ENCODE peak calls at places on chromosomes 4 and X, in nine cellular contexts. G is anterior cingulate cortex, W is H7, N is neural crest cell, Y is NCI-H1436, X is suprapubic skin, L is AG08396, H is heart right ventricle, K is SW 1271. S is an unnamed sample.

GRCh38 chr4:924107-925096 is 7.7 kb downstream of the GAK start:
- DNase-seq in H (no peak), N (no peak), X (peak; percentile 67), G (no peak), Y (peak; percentile 97), L (peak; percentile 49), W (peak; percentile 59), K (no peak), S (no peak)

GRCh38 chr4:145709843-145710242 is 29.9 kb downstream of the C4orf51 start:
- DNase-seq in H (no peak), N (no peak), W (no peak), Y (no peak), L (peak; percentile 78), X (no peak), G (no peak), K (no peak), S (no peak)

GRCh38 chr4:40837094-40837870 is 87.5 kb downstream of the NSUN7 start:
- DNase-seq in X (no peak), L (no peak), Y (no peak), W (peak; percentile 30), K (no peak), G (no peak), N (no peak), H (peak; percentile 24), S (no peak)

GRCh38 chr4:178963646-178964045 is 1521.4 kb upstream of the AGA start:
- DNase-seq in G (no peak), K (no peak), H (no peak), Y (no peak), L (no peak), X (no peak), N (no peak), W (no peak), S (no peak)

GRCh38 chr4:117085185-117085701 is at the start of gene TRAM1L1:
- DNase-seq in Y (peak; percentile 27), X (peak; percentile 78), W (peak; percentile 76), H (peak; percentile 45), N (peak; percentile 78), L (peak; percentile 89), G (peak; percentile 50), K (peak; percentile 36), S (peak; percentile 75)

GRCh38 chrX:12370444-12371089 is 232.3 kb downstream of the FRMPD4 start:
- DNase-seq in K (no peak), N (no peak), H (peak; percentile 33), X (no peak), L (peak; percentile 34), G (no peak), Y (no peak), W (no peak), S (no peak)

GRCh38 chrX:85765651-85766050 is 281.7 kb downstream of the CHM start:
- DNase-seq in L (no peak), Y (no peak), W (no peak), K (no peak), N (no peak), X (no peak), H (no peak), G (no peak), S (no peak)

GRCh38 chrX:103565197-103565596 is 20.1 kb upstream of the TCEAL4 start:
- DNase-seq in N (no peak), G (no peak), Y (no peak), X (no peak), W (no peak), H (no peak), K (no peak), L (no peak), S (no peak)

GRCh38 chr4:37960098-37960497 is at the start of gene PTTG2:
- DNase-seq in K (no peak), X (no peak), G (no peak), H (no peak), N (no peak), W (no peak), Y (no peak), L (no peak), S (no peak)

GRCh38 chr4:10260777-10261176 is 144.2 kb upstream of the WDR1 start:
- DNase-seq in L (no peak), K (no peak), H (no peak), N (no peak), G (no peak), Y (no peak), X (no peak), W (no peak), S (no peak)

GRCh38 chrX:102651242-102651967 is at the start of gene GPRASP1:
- DNase-seq in W (peak; percentile 59), L (peak; percentile 48), Y (peak; percentile 41), H (peak; percentile 66), G (peak; percentile 22), X (no peak), N (peak; percentile 36), K (no peak), S (peak; percentile 30)

GRCh38 chr4:89586318-89586717 is 250.6 kb downstream of the SNCA start:
- DNase-seq in X (no peak), L (no peak), G (no peak), H (no peak), Y (no peak), N (no peak), K (no peak), W (no peak), S (no peak)

GRCh38 chr4:185592438-185592837 is 57.1 kb upstream of the PDLIM3 start:
- DNase-seq in N (no peak), Y (no peak), L (no peak), G (no peak), K (no peak), W (no peak), H (no peak), X (no peak), S (no peak)

GRCh38 chrX:47185241-47185640 is 8.4 kb upstream of the UBA1 start:
- DNase-seq in N (no peak), H (no peak), W (no peak), G (no peak), X (peak; percentile 24), L (no peak), Y (no peak), K (no peak), S (no peak)

GRCh38 chr4:57083107-57083506 is 27.1 kb downstream of the IGFBP7 start:
- DNase-seq in L (no peak), H (no peak), K (no peak), N (no peak), W (no peak), X (no peak), Y (no peak), G (no peak), S (no peak)

GRCh38 chrX:71095971-71096701 is 485 bp downstream of the FOXO4 start:
- DNase-seq in K (peak; percentile 12), G (no peak), X (no peak), N (no peak), H (no peak), Y (peak; percentile 68), L (no peak), W (peak; percentile 87), S (no peak)

GRCh38 chrX:136196691-136197155 is 49.4 kb downstream of the FHL1 start:
- DNase-seq in H (peak; percentile 18), Y (no peak), X (no peak), N (no peak), K (no peak), W (no peak), L (no peak), G (no peak), S (no peak)

GRCh38 chrX:149151805-149152757 is 353.0 kb downstream of the IDS start:
- DNase-seq in Y (no peak), W (no peak), L (no peak), K (no peak), H (no peak), G (no peak), X (no peak), N (no peak), S (no peak)

GRCh38 chrX:132041016-132041415 is 17.9 kb downstream of the STK26 start:
- DNase-seq in H (no peak), L (no peak), X (no peak), G (no peak), K (no peak), N (no peak), W (no peak), Y (no peak), S (no peak)

GRCh38 chrX:111568356-111568755 is 56.9 kb downstream of the SERTM2 start:
- DNase-seq in X (no peak), K (no peak), W (peak; percentile 8), G (no peak), L (peak; percentile 11), N (no peak), H (no peak), Y (no peak), S (peak; percentile 3)

GRCh38 chr4:184169225-184169867 is 48.3 kb downstream of the ENPP6 start:
- DNase-seq in L (no peak), W (peak; percentile 49), G (no peak), H (no peak), N (no peak), Y (no peak), X (no peak), K (no peak), S (no peak)

GRCh38 chr4:7950301-7951092 is 10.8 kb upstream of the AFAP1 start:
- DNase-seq in H (no peak), G (no peak), X (no peak), N (no peak), K (no peak), L (no peak), W (no peak), Y (no peak), S (no peak)

GRCh38 chr4:9685692-9686091 is 95.7 kb upstream of the DRD5 start:
- DNase-seq in K (no peak), G (no peak), H (no peak), W (no peak), N (no peak), L (no peak), Y (no peak), X (no peak), S (no peak)

GRCh38 chr4:9954468-9954867 is 66.8 kb downstream of the SLC2A9 start:
- DNase-seq in X (no peak), N (no peak), W (no peak), K (no peak), Y (no peak), G (no peak), L (no peak), H (no peak), S (no peak)

GRCh38 chr4:47863486-47863885 is 25.6 kb upstream of the CORIN start:
- DNase-seq in K (no peak), Y (no peak), L (no peak), X (no peak), H (no peak), G (no peak), N (no peak), W (no peak), S (no peak)

GRCh38 chrX:56787734-56788152 is 58.7 kb downstream of the NBDY start:
- DNase-seq in H (no peak), G (no peak), Y (no peak), L (no peak), X (peak; percentile 8), K (no peak), W (no peak), N (no peak), S (no peak)

GRCh38 chr4:158255727-158256324 is 45.5 kb downstream of the TMEM144 start:
- DNase-seq in L (peak; percentile 50), X (no peak), Y (no peak), W (no peak), H (peak; percentile 7), N (no peak), K (peak; percentile 0), G (no peak), S (peak; percentile 80)

S was measured in globus pallidus.